ENCODE peak calls at places on chromosome 6, in four cellular contexts. U is GM12878, B is K562, D is HL-60. Z is an unnamed sample.
A peak's percentile ranks its signal among the peaks of the same experiment; 100 is the strongest.

GRCh38 chr6:163416640-163417253 is 2.2 kb downstream of the QKI start:
- DNase-seq in U (no peak), B (no peak), D (peak; percentile 40), Z (no peak)

GRCh38 chr6:71404145-71404966 is 115.7 kb downstream of the OGFRL1 start:
- DNase-seq in U (no peak), B (no peak), D (no peak), Z (no peak)

GRCh38 chr6:166765234-166765541 is 138.1 kb upstream of the RPS6KA2 start:
- DNase-seq in U (no peak), B (no peak), D (no peak), Z (no peak)

GRCh38 chr6:45969026-45969425 is 46.6 kb downstream of the CLIC5 start:
- DNase-seq in U (no peak), B (no peak), D (no peak), Z (no peak)

GRCh38 chr6:123655520-123656306 is 19.0 kb upstream of the TRDN start:
- DNase-seq in U (no peak), B (no peak), D (no peak), Z (no peak)

GRCh38 chr6:16153451-16153850 is 24.6 kb downstream of the MYLIP start:
- DNase-seq in U (no peak), B (peak; percentile 6), D (no peak), Z (no peak)

GRCh38 chr6:81439417-81439816 is 313.1 kb downstream of the TENT5A start:
- DNase-seq in U (no peak), B (no peak), D (no peak), Z (no peak)

GRCh38 chr6:154157082-154157481 is 118.0 kb downstream of the OPRM1 start:
- DNase-seq in U (no peak), B (no peak), D (no peak), Z (no peak)

GRCh38 chr6:169956580-169956979 is 205.2 kb downstream of the ERMARD start:
- DNase-seq in U (no peak), B (no peak), D (no peak), Z (no peak)

GRCh38 chr6:53439556-53439955 is 90.8 kb upstream of the ELOVL5 start:
- DNase-seq in U (no peak), B (no peak), D (no peak), Z (no peak)

GRCh38 chr6:44049163-44049988 is 77.9 kb downstream of the MRPL14 start:
- DNase-seq in U (no peak), B (no peak), D (no peak), Z (no peak)

GRCh38 chr6:10278786-10279185 is 136.1 kb downstream of the TFAP2A start:
- DNase-seq in U (no peak), B (no peak), D (no peak), Z (no peak)

GRCh38 chr6:79034865-79035264 is 43.2 kb downstream of the PHIP start:
- DNase-seq in U (peak; percentile 32), B (no peak), D (no peak), Z (no peak)

GRCh38 chr6:20534906-20535305 is 649 bp downstream of the CDKAL1 start:
- DNase-seq in U (no peak), B (no peak), D (no peak), Z (no peak)

GRCh38 chr6:125140808-125141207 is 12.8 kb upstream of the TPD52L1 start:
- DNase-seq in U (no peak), B (no peak), D (no peak), Z (no peak)

GRCh38 chr6:135972120-135972519 is 120.6 kb downstream of the PDE7B start:
- DNase-seq in U (no peak), B (no peak), D (no peak), Z (no peak)

GRCh38 chr6:129929433-129929832 is 68.3 kb upstream of the TMEM244 start:
- DNase-seq in U (no peak), B (no peak), D (no peak), Z (no peak)

GRCh38 chr6:16818992-16819626 is 57.8 kb upstream of the ATXN1 start:
- DNase-seq in U (no peak), B (no peak), D (no peak), Z (no peak)

GRCh38 chr6:125255201-125255600 is 46.6 kb downstream of the HDDC2 start:
- DNase-seq in U (no peak), B (no peak), D (no peak), Z (no peak)

GRCh38 chr6:118509009-118509617 is 39.0 kb upstream of the PLN start:
- DNase-seq in U (no peak), B (peak; percentile 11), D (no peak), Z (no peak)

GRCh38 chr6:47308674-47309325 is 905 bp downstream of the TNFRSF21 start:
- DNase-seq in U (no peak), B (peak; percentile 27), D (peak; percentile 13), Z (no peak)

GRCh38 chr6:13760948-13761347 is 49.3 kb upstream of the RANBP9 start:
- DNase-seq in U (no peak), B (no peak), D (no peak), Z (no peak)

GRCh38 chr6:120077489-120077888 is 727.9 kb upstream of the MAN1A1 start:
- DNase-seq in U (no peak), B (no peak), D (no peak), Z (no peak)

GRCh38 chr6:10531942-10532341 is 10.8 kb downstream of the GCNT2 start:
- DNase-seq in U (no peak), B (no peak), D (no peak), Z (no peak)

GRCh38 chr6:138404666-138405337 is 779 bp downstream of the HEBP2 start:
- DNase-seq in U (no peak), B (peak; percentile 59), D (peak; percentile 14), Z (peak; percentile 35)

GRCh38 chr6:149766156-149766768 is 16.7 kb downstream of the PCMT1 start:
- DNase-seq in U (no peak), B (no peak), D (no peak), Z (no peak)

GRCh38 chr6:37168809-37169457 is 1.0 kb upstream of the PIM1 start:
- DNase-seq in U (no peak), B (peak; percentile 69), D (no peak), Z (no peak)

GRCh38 chr6:131729550-131729949 is 18.7 kb upstream of the CTAGE9 start:
- DNase-seq in U (no peak), B (no peak), D (no peak), Z (no peak)

GRCh38 chr6:134480593-134480992 is 162.7 kb upstream of the SGK1 start:
- DNase-seq in U (no peak), B (no peak), D (no peak), Z (no peak)

GRCh38 chr6:108074057-108074358 is 533 bp downstream of the OSTM1 start:
- DNase-seq in U (no peak), B (no peak), D (no peak), Z (no peak)

GRCh38 chr6:165274611-165275010 is 34.8 kb downstream of the C6orf118 start:
- DNase-seq in U (no peak), B (no peak), D (no peak), Z (no peak)
- TF ChIP-seq POLR2AphosphoS5 in U (no peak), B (no peak), D (no peak), Z (no peak)

DNA sequence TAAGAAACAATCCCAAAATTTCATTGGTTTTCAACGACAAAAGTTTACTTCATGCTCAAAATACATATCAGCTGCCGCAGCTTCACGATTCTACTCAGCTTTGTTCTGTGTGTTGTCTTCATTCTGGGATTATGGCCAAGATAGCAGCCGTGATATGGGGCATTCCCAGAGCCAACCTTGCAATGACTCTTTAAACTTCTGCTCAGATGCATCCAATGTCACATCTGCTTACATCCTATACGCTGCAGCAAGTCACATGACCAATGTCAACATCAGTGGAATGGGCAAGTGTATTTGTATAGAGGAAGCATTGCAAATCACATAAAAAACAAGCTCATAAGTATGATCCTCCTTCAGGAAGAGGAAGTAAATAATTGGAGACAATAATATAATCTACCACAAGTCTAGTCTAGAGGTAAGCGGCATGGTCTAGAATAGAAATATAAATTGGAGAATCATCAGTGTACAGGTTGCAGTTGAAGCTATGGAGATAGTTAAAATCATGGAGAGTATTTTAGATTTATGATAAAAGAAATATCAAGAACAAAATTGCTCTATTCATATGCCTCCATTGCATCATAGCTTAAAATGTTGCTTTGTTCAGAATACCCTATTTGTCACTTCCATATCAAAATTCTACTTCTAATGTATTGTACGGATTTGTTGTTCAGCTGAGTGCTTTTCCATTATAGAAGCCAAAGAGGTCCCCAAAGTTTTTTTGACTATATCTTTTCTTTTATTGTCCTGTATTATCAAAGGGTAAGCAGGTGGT is 7.2 kb upstream of the C6orf141 start:
- DNase-seq in U (no peak), B (no peak), D (peak; percentile 6), Z (no peak)
- TF ChIP-seq SPI1 in U (no peak), B (no peak), D (no peak), Z (no peak)

GRCh38 chr6:3913958-3914337 is 64.8 kb downstream of the FAM50B start:
- DNase-seq in U (no peak), B (no peak), D (no peak), Z (no peak)
- TF ChIP-seq POLR2AphosphoS5 in U (no peak), B (no peak), D (no peak), Z (no peak)

GRCh38 chr6:122472022-122472340 is 374 bp upstream of the SERINC1 start:
- DNase-seq in U (no peak), B (no peak), D (no peak), Z (no peak)

GRCh38 chr6:122471107-122472021 is at the start of gene SERINC1:
- DNase-seq in U (peak; percentile 66), B (peak; percentile 92), D (peak; percentile 92), Z (peak; percentile 53)

DNA sequence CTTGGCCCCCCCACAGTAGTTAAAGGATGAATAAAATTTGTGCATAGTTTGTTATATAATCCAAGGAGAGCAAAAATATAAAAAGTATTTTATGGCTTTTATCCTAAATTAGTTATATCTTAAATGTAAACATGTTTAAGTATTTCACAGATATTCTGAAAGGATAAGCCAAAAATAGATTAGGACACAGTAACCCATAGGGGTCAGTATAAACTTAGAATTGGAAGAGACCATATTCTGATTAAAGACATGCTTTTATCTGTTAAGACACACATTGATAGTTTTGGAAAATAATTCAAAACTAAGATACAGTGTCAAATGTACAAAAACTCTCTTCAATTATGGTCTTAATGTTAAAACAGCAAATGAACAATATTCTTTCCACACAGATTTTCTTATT is 4.5 kb upstream of the SERINC1 start:
- DNase-seq in U (no peak), B (peak; percentile 17), D (no peak), Z (no peak)
- TF ChIP-seq SPI1 in U (no peak), B (no peak), D (no peak), Z (no peak)

Z was measured in GM12891.